ENCODE peak calls at places on chromosomes 1 and 21, in six cellular contexts. O, A, M, N, Z and S are unnamed samples.

GRCh38 chr21:34642211-34643075 is 26.4 kb upstream of the CLIC6 start:
- DNase-seq in O (peak), A (no peak), M (peak), N (no peak), Z (no peak), S (no peak)

GRCh38 chr1:212607924-212608208 is 695 bp upstream of the ATF3 start:
- DNase-seq in M (peak), A (no peak), Z (no peak), O (no peak), N (no peak), S (no peak)

GRCh38 chr1:212712451-212713303 is 13.0 kb upstream of the BATF3 start:
- DNase-seq in O (peak), M (peak), A (no peak), N (no peak), Z (no peak), S (no peak)

GRCh38 chr1:211577826-211578639 is 928 bp downstream of the SLC30A1 start:
- DNase-seq in N (peak), Z (peak), M (peak), A (peak), O (peak), S (peak)

GRCh38 chr1:171221665-171222591 is 26.4 kb upstream of the FMO1 start:
- DNase-seq in A (no peak), O (peak), Z (no peak), N (no peak), M (no peak), S (no peak)

GRCh38 chr1:233625087-233625486 is 11.2 kb downstream of the KCNK1 start:
- DNase-seq in A (no peak), M (no peak), O (no peak), Z (no peak), N (no peak), S (no peak)

GRCh38 chr1:168065511-168065910 is 71.2 kb downstream of the GPR161 start:
- DNase-seq in O (no peak), Z (no peak), M (no peak), N (no peak), A (no peak), S (no peak)

GRCh38 chr21:26797878-26798456 is 47.2 kb downstream of the ADAMTS1 start:
- DNase-seq in Z (no peak), N (no peak), A (no peak), O (no peak), M (no peak), S (no peak)

GRCh38 chr1:44249543-44249942 is 36.3 kb downstream of the DMAP1 start:
- DNase-seq in O (no peak), Z (no peak), N (no peak), M (no peak), A (no peak), S (no peak)

GRCh38 chr1:211830055-211830329 is 571 bp downstream of the LPGAT1 start:
- DNase-seq in N (peak), M (no peak), Z (no peak), O (no peak), A (no peak), S (no peak)

GRCh38 chr1:96234299-96234698 is 487.3 kb upstream of the PTBP2 start:
- DNase-seq in N (peak), A (no peak), O (peak), M (peak), Z (peak), S (no peak)

GRCh38 chr1:220045356-220046051 is 801 bp downstream of the EPRS1 start:
- DNase-seq in O (peak), Z (no peak), A (no peak), N (no peak), M (no peak), S (no peak)

GRCh38 chr1:38326135-38326534 is 279.5 kb upstream of the POU3F1 start:
- DNase-seq in A (no peak), M (no peak), N (no peak), O (no peak), Z (no peak), S (no peak)

GRCh38 chr1:34696230-34696629 is 58.6 kb upstream of the GJB5 start:
- DNase-seq in O (peak), Z (no peak), A (no peak), N (no peak), M (peak), S (no peak)

GRCh38 chr1:89425056-89425455 is 61.2 kb downstream of the GBP6 start:
- DNase-seq in N (no peak), M (no peak), A (no peak), Z (no peak), O (peak), S (no peak)

GRCh38 chr1:36342426-36343185 is 19.2 kb upstream of the EVA1B start:
- DNase-seq in M (peak), O (peak), Z (peak), N (no peak), A (no peak), S (peak)

GRCh38 chr1:10504259-10504658 is 29.5 kb downstream of the PEX14 start:
- DNase-seq in O (no peak), N (no peak), M (no peak), A (no peak), Z (no peak), S (no peak)

GRCh38 chr1:97069312-97069711 is 347.7 kb downstream of the PTBP2 start:
- DNase-seq in Z (no peak), N (no peak), O (no peak), M (no peak), A (no peak), S (no peak)

GRCh38 chr1:217048104-217048707 is 325.0 kb upstream of the ESRRG start:
- DNase-seq in O (no peak), N (peak), M (no peak), Z (no peak), A (no peak), S (no peak)

GRCh38 chr1:205630241-205630640 is 1.6 kb downstream of the ELK4 start:
- DNase-seq in M (peak), A (no peak), N (no peak), Z (no peak), O (no peak), S (no peak)

GRCh38 chr1:222167111-222167510 is 380.8 kb downstream of the HHIPL2 start:
- DNase-seq in M (peak), A (peak), O (peak), N (peak), Z (no peak), S (no peak)

GRCh38 chr1:151266315-151266714 is 11.8 kb downstream of the PSMD4 start:
- DNase-seq in N (no peak), A (no peak), M (no peak), Z (no peak), O (no peak), S (no peak)

GRCh38 chr1:198889732-198890131 is 250.9 kb downstream of the PTPRC start:
- DNase-seq in N (no peak), M (no peak), O (no peak), A (no peak), Z (no peak), S (no peak)
- H3K4me3 ChIP-seq in N (no peak), M (no peak), O (no peak), A (no peak), Z (no peak), S (no peak)

DNA sequence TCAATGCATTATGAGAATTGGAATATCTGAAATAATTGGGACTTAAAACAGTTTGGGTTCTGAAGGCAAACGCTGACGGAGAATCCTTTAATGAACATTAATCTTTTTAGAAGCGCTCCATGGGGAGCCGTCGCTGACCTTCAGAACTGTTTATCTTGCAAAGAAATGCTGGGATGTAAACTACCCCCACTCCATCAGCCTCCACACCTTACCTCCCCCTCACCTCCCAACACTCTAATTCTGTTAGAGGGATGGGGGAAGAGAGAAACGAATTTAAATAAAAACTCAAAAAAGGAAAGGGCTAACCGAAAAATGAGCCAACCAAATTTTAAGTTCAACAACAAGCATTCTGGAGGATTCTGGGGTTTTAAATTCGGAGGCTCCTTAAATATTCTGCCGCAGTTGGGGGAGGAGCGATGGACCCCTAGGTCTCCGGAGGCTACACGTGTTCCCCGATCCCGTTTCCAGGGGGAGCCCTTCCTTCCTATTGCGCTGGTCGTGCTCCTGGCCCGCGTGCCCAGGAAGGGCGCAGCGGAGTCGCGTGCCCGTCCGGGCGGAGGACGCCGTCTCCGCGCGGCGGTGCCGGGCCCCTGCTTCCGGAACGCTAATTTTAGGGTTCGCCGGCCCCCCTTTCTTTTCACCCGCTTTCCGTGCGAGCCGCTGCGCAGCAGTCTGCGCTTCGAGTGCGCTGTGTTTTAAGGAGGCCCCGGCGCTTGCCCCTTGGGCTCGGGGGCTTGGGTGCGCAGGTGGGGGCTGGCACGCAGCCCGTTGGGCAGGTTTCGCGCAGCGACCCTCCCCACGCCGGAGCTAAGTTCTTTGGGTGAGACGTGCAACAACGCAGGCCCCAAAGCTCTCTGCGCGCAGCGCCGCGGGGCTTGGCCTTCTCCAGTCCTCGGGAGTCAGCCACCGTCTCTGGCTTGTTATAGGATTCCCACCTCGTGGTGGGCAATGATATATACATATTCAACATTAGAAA is 43.8 kb upstream of the DNAJC6 start:
- DNase-seq in O (peak), A (peak), Z (no peak), N (peak), M (peak), S (peak)
- H3K4me3 ChIP-seq in O (peak), A (peak), Z (peak), N (peak), M (peak), S (peak)

GRCh38 chr1:226529891-226530290 is 18.7 kb upstream of the STUM start:
- DNase-seq in M (no peak), N (no peak), Z (no peak), O (no peak), A (no peak), S (no peak)

GRCh38 chr1:226525750-226526149 is 22.8 kb upstream of the STUM start:
- DNase-seq in M (no peak), N (no peak), O (no peak), A (no peak), Z (peak), S (no peak)

GRCh38 chr1:226524547-226524946 is 24.0 kb upstream of the STUM start:
- DNase-seq in A (no peak), Z (no peak), M (no peak), N (no peak), O (no peak), S (no peak)

GRCh38 chr1:226523646-226524406 is 24.7 kb upstream of the STUM start:
- DNase-seq in A (no peak), N (no peak), Z (no peak), O (no peak), M (no peak), S (no peak)

GRCh38 chr1:226526801-226527595 is 21.6 kb upstream of the STUM start:
- DNase-seq in A (no peak), M (peak), Z (no peak), O (peak), N (peak), S (no peak)
- H3K4me3 ChIP-seq in A (no peak), M (no peak), Z (no peak), O (no peak), N (no peak), S (peak)

GRCh38 chr1:198701250-198701649 is 62.4 kb downstream of the PTPRC start:
- DNase-seq in A (no peak), Z (no peak), N (no peak), O (no peak), M (no peak), S (no peak)

GRCh38 chr1:198700016-198700392 is 61.2 kb downstream of the PTPRC start:
- DNase-seq in Z (no peak), N (no peak), A (no peak), O (no peak), M (no peak), S (no peak)

GRCh38 chr1:198700396-198700795 is 61.6 kb downstream of the PTPRC start:
- DNase-seq in O (no peak), N (no peak), M (no peak), Z (no peak), A (no peak), S (no peak)

GRCh38 chr1:198701766-198702539 is 63.1 kb downstream of the PTPRC start:
- DNase-seq in N (no peak), Z (no peak), M (no peak), A (no peak), O (no peak), S (no peak)

GRCh38 chr1:198699167-198700015 is 60.6 kb downstream of the PTPRC start:
- DNase-seq in Z (peak), A (peak), O (peak), M (peak), N (peak), S (no peak)
- H3K4me3 ChIP-seq in Z (no peak), A (no peak), O (no peak), M (peak), N (no peak), S (no peak)

GRCh38 chr1:9182784-9183257 is 51.8 kb upstream of the H6PD start:
- DNase-seq in A (no peak), M (peak), Z (no peak), O (no peak), N (no peak), S (no peak)

GRCh38 chr1:9181176-9181906 is 52.4 kb upstream of the GPR157 start:
- DNase-seq in Z (peak), M (peak), N (no peak), A (no peak), O (no peak), S (no peak)

GRCh38 chr1:9181990-9182783 is 52.4 kb upstream of the H6PD start:
- DNase-seq in M (peak), Z (no peak), N (no peak), A (no peak), O (peak), S (no peak)

GRCh38 chr1:9179450-9179849 is 50.5 kb upstream of the GPR157 start:
- DNase-seq in M (no peak), A (no peak), Z (no peak), O (no peak), N (no peak), S (no peak)

DNA sequence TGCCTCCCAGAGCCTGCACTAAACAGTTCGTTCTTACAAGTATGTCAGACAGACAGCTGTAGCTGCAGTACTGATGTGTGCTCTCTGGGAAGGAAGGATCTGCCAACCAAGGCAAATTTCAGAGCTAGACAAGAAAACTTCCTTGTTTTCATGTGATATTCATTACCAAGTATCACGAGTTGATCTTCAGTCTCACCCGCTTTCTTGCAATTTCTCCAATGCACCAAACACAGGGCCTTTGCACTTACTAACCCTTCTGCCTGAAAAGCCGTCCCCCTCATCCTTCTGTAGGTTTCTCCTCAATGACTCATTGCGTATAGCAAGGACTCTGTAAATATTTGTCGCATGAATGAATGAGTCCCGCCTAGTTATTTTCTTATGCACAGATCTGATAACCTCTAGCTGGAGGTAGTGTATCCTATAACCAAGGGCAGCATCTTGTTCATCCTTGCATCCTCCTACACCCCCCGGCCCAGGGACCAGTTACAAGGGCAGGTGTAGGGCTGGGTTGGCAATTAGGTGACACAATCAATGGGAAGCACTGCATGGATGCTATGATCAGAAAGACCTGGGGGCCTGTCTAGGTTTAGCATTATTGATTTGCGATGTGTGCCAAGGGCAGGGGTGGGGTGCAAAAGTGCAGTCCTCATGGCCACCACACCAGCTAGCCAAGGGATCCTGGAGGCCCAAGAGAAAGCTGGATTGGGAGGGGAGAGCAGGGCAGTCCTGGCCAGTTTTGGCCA is 51.3 kb upstream of the GPR157 start:
- DNase-seq in N (no peak), M (peak), A (no peak), Z (no peak), O (peak), S (no peak)
- H3K4me3 ChIP-seq in N (no peak), M (peak), A (no peak), Z (no peak), O (peak), S (no peak)

GRCh38 chr1:200899015-200899386 is 4.3 kb downstream of the INAVA start:
- DNase-seq in Z (no peak), O (no peak), M (no peak), A (no peak), N (no peak), S (no peak)

GRCh38 chr1:200895801-200896570 is 1.3 kb downstream of the INAVA start:
- DNase-seq in M (no peak), O (no peak), Z (no peak), N (no peak), A (no peak), S (no peak)

GRCh38 chr1:200895448-200895799 is 724 bp downstream of the INAVA start:
- DNase-seq in O (peak), M (no peak), A (no peak), N (no peak), Z (no peak), S (no peak)

GRCh38 chr1:200896571-200897187 is 2.0 kb downstream of the INAVA start:
- DNase-seq in Z (no peak), A (peak), N (no peak), M (no peak), O (peak), S (no peak)

DNA sequence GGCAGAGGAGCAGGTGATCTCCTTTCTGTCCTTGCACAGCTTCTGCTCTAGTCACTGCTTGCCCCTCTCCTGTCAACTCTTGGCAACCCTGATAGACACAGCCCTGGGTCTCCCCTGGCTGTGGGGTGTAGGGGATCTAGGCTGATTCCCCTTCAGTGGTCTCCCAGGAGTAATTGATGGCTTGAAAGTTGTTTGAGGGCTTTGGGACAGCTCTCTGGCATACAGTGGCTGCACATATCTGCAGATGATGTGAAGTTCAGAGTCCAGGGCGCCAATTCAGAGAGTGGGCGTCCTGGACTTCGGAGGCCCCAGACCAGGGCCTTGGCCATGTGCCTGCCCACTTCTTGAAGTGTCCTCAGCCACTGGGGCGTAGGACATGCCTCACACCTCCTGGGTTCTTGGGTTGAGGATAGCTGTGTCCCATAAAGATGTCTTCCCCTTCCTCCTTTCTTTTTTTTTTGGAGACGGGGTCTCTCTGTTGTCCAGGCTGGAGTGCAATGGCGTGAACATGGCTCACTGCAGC is 2.5 kb downstream of the INAVA start:
- DNase-seq in A (no peak), M (no peak), O (no peak), Z (no peak), N (no peak), S (no peak)
- H3K4me3 ChIP-seq in A (no peak), M (no peak), O (peak), Z (no peak), N (no peak), S (no peak)